ENCODE peak calls at places on chromosomes 3 and 15, in four cellular contexts. Y, S, A and W are unnamed samples.
A peak's percentile ranks its signal among the peaks of the same experiment; 100 is the strongest.

GRCh38 chr3:19070325-19070724 is 78.0 kb upstream of the KCNH8 start:
- DNase-seq in Y (no peak), A (no peak), S (no peak), W (no peak)

GRCh38 chr15:40498418-40498817 is 27.6 kb downstream of the CHST14 start:
- DNase-seq in S (no peak), Y (no peak), A (no peak), W (no peak)

GRCh38 chr3:160697628-160698382 is 20.8 kb downstream of the ARL14 start:
- DNase-seq in Y (no peak), A (no peak), S (no peak), W (no peak)

GRCh38 chr15:66650433-66650832 is 51.6 kb upstream of the SMAD6 start:
- DNase-seq in Y (no peak), A (peak; percentile 37), S (no peak), W (no peak)

GRCh38 chr3:12060139-12060831 is 56.1 kb downstream of the SYN2 start:
- DNase-seq in A (no peak), S (no peak), Y (no peak), W (no peak)

GRCh38 chr3:143443851-143444331 is 324.3 kb downstream of the CHST2 start:
- DNase-seq in Y (no peak), A (no peak), S (no peak), W (no peak)

GRCh38 chr15:84001037-84001436 is 234.5 kb upstream of the GOLGA6L4 start:
- DNase-seq in A (no peak), S (no peak), Y (no peak), W (no peak)

GRCh38 chr3:172367205-172368105 is 80.8 kb downstream of the GHSR start:
- DNase-seq in S (no peak), A (no peak), Y (no peak), W (no peak)

GRCh38 chr3:41297750-41298149 is 98.4 kb downstream of the CTNNB1 start:
- DNase-seq in A (no peak), S (no peak), Y (no peak), W (no peak)

GRCh38 chr3:108959017-108959416 is 5.3 kb upstream of the GUCA1C start:
- DNase-seq in S (no peak), Y (no peak), A (no peak), W (no peak)

GRCh38 chr3:18527691-18528090 is 102.6 kb upstream of the SATB1 start:
- DNase-seq in Y (no peak), A (no peak), S (no peak), W (no peak)

GRCh38 chr3:124401841-124402240 is 328.4 kb upstream of the UMPS start:
- DNase-seq in S (no peak), Y (no peak), A (no peak), W (no peak)

GRCh38 chr15:81388431-81388760 is 14.4 kb upstream of the TMC3 start:
- DNase-seq in S (no peak), A (no peak), Y (no peak), W (no peak)

GRCh38 chr3:105614288-105615030 is 247.8 kb downstream of the ALCAM start:
- DNase-seq in Y (peak; percentile 5), A (no peak), S (no peak), W (no peak)

GRCh38 chr15:88630141-88630721 is 8.6 kb upstream of the ISG20 start:
- DNase-seq in Y (no peak), S (no peak), A (no peak), W (no peak)

GRCh38 chr15:90607361-90607760 is 77.6 kb downstream of the CRTC3 start:
- DNase-seq in S (no peak), A (no peak), Y (no peak), W (no peak)

GRCh38 chr15:64912926-64913325 is 1.2 kb downstream of the ANKDD1A start:
- DNase-seq in A (no peak), S (no peak), Y (no peak), W (no peak)

GRCh38 chr3:46856576-46857471 is 6.4 kb downstream of the MYL3 start:
- DNase-seq in Y (no peak), S (no peak), A (peak; percentile 32), W (no peak)

GRCh38 chr3:184740509-184741258 is 28.8 kb upstream of the MAGEF1 start:
- DNase-seq in A (no peak), Y (no peak), S (no peak), W (no peak)

GRCh38 chr3:184742676-184743135 is 30.8 kb upstream of the MAGEF1 start:
- DNase-seq in Y (no peak), S (no peak), A (no peak), W (no peak)

GRCh38 chr3:184743248-184743647 is 31.4 kb upstream of the MAGEF1 start:
- DNase-seq in Y (no peak), S (no peak), A (no peak), W (no peak)

GRCh38 chr3:184741259-184741556 is 29.3 kb upstream of the MAGEF1 start:
- DNase-seq in A (no peak), S (no peak), Y (no peak), W (no peak)

GRCh38 chr3:184741798-184742675 is 30.2 kb upstream of the MAGEF1 start:
- DNase-seq in S (no peak), Y (no peak), A (no peak), W (no peak)
- TF ChIP-seq CTCF in S (no peak), Y (no peak), A (no peak), W (no peak)

GRCh38 chr3:195708066-195708465 is 12.7 kb upstream of the MUC20 start:
- DNase-seq in S (no peak), A (no peak), Y (no peak), W (no peak)

GRCh38 chr3:195708626-195709481 is 11.9 kb upstream of the MUC20 start:
- DNase-seq in A (no peak), Y (no peak), S (no peak), W (no peak)

GRCh38 chr3:195705081-195705991 is 15.4 kb upstream of the MUC20 start:
- DNase-seq in A (no peak), Y (no peak), S (no peak), W (no peak)

GRCh38 chr3:195711813-195712534 is 8.8 kb upstream of the MUC20 start:
- DNase-seq in Y (no peak), A (no peak), S (no peak), W (no peak)

GRCh38 chr3:195709676-195710085 is 11.1 kb upstream of the MUC20 start:
- DNase-seq in S (no peak), Y (no peak), A (no peak), W (no peak)
- TF ChIP-seq CTCF in S (no peak), Y (no peak), A (no peak), W (no peak)

GRCh38 chr15:45163508-45163856 is 24.3 kb downstream of the SHF start:
- DNase-seq in Y (no peak), S (no peak), A (no peak), W (no peak)

GRCh38 chr15:45161666-45162065 is 26.1 kb downstream of the SHF start:
- DNase-seq in S (no peak), A (no peak), Y (no peak), W (no peak)

GRCh38 chr15:45164914-45165313 is 22.9 kb downstream of the SHF start:
- DNase-seq in S (no peak), Y (no peak), A (no peak), W (no peak)

GRCh38 chr15:45165536-45165935 is 22.2 kb downstream of the SHF start:
- DNase-seq in A (no peak), Y (no peak), S (no peak), W (no peak)

DNA sequence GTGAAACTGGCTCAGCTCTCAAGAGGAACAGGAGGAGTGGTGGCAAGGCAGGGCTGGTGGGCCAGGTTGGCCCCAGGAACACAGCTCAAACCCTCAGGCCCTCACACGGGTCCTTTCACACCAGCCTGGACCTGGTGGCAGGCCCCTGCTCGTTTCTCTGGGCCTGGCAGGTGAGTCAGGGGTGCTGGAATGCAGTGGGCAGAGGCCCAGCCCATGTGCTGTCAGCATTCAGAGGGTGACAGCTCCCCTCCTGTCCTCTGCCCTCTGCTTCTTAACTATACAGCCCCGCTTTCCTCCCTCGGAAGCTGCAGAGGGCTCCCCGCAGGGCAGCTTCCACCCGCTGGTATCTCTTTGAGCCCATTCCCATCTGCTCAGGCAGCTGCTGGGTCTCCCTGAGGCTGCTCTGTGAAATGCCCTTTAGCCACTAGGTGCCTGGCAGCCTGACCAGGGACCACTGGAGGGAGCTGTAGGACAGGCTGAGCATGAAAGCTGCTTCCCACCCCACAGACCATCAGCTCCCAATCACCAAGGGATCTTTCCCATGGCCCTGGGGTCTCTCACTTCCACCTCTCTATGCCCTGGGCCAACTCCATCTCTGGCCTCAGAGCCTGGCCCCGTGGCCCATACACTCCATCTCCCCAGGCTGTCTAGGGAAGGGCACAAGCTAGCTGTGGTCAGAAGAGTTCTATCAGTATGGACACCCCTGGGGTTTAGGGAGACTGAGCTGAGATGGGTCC is 24.8 kb downstream of the SHF start:
- DNase-seq in S (peak; percentile 24), A (peak; percentile 73), Y (peak; percentile 89), W (peak; percentile 87)
- TF ChIP-seq CTCF in S (peak; percentile 95), A (peak; percentile 92), Y (peak; percentile 54), W (peak; percentile 98)

DNA sequence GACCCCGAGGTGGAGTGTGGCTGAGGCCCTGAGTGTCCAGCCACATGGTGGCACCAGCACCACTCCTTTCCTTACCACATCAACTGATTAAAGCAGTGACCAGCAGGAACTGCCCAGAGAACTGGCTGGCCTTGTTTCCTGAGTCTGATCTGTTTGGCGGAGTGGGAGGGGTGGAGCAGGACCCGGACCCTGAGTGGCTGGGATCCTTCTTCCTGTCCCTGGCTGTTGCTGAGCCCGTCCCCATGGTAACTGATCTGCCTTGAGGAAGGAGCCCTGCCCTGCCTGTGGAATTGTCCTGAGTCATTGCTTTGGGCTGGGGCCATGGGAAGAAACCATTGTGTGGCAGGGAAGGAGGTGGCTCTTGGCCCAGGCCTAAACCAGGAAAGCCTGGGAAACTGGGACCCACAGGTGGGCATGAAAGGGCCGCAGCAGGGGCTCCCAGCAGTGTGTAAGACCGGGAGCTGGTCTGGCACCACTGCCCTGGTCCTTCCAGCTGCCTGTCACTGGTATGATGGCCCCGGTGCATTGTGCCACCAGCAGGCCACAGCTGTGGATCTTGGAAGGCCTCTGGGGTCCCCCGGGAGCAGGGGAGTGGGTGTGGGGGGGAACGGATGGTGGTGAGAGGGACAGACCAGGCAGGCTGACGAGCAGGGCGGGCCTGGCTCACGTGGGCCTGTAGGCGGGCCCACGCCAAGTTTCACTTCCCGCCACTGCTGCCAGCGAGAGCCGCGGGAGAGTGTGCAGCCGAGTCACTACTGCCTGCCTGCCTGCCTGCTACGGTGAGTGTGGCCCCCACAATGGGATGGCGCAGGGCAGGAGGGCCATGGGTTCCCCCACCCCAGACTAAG is 19.2 kb downstream of the ATRIP start:
- DNase-seq in S (peak; percentile 58), Y (peak; percentile 92), A (peak; percentile 96), W (peak; percentile 92)
- TF ChIP-seq CTCF in S (peak; percentile 40), Y (peak; percentile 10), A (peak; percentile 81), W (peak; percentile 53)

GRCh38 chr3:152636651-152637050 is 198.3 kb upstream of the P2RY1 start:
- DNase-seq in S (no peak), A (no peak), Y (no peak), W (no peak)
- TF ChIP-seq CTCF in S (no peak), A (no peak), Y (no peak), W (no peak)

DNA sequence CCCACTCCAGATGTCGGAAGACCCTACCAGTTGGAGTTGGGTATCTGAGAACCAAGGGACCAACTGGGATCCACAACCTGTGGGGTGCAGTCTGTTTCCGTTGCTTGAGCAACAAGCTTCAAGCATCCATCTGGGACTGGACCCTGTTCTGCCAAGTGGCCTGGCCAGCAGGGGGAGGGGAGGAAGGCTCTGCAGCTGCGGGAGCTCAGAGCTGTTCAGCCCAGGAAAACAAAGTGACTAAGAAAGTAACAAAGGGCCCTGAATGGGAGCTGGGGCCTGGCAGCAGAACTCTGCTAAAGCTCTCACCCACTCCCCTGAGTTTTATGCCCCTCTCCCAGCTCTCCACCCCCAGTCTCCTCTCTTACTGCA is 2.7 kb downstream of the TYRO3 start:
- DNase-seq in Y (peak; percentile 50), A (peak; percentile 62), S (no peak), W (no peak)
- TF ChIP-seq CTCF in Y (peak; percentile 21), A (peak; percentile 25), S (no peak), W (no peak)

GRCh38 chr3:16174976-16175901 is 759 bp downstream of the GALNT15 start:
- DNase-seq in A (no peak), S (no peak), Y (no peak), W (no peak)
- TF ChIP-seq CTCF in A (no peak), S (no peak), Y (no peak), W (no peak)